ENCODE peak calls at places on chromosomes 5 and 9, in ten cellular contexts. G, L, M, J, A, P, Q, V, T and U are unnamed samples.

GRCh38 chr5:89120719-89121118 is 237.7 kb upstream of the MEF2C start:
- DNase-seq in G (no peak), V (no peak), J (no peak), T (no peak), M (no peak), Q (no peak), L (no peak), P (peak; percentile 69), A (no peak), U (no peak)

GRCh38 chr5:124342027-124342471 is 404.4 kb downstream of the ZNF608 start:
- DNase-seq in A (no peak), T (no peak), L (no peak), J (no peak), Q (peak; percentile 66), M (no peak), P (peak; percentile 35), V (no peak), G (peak; percentile 9), U (peak; percentile 23)

GRCh38 chr5:173789031-173789920 is 98.9 kb upstream of the CPEB4 start:
- DNase-seq in V (no peak), M (peak; percentile 24), L (no peak), J (no peak), P (no peak), G (no peak), Q (no peak), T (no peak), A (no peak), U (no peak)

GRCh38 chr9:92035687-92036410 is 79.4 kb downstream of the SPTLC1 start:
- DNase-seq in T (no peak), V (no peak), M (no peak), Q (peak; percentile 84), G (no peak), A (no peak), L (no peak), J (no peak), P (no peak), U (peak; percentile 21)

GRCh38 chr5:170923910-170924620 is 62.2 kb downstream of the RANBP17 start:
- DNase-seq in J (no peak), M (no peak), V (no peak), L (no peak), T (no peak), Q (no peak), P (no peak), G (no peak), A (no peak), U (no peak)

GRCh38 chr5:851553-851952 is 767 bp upstream of the ZDHHC11 start:
- DNase-seq in L (no peak), V (no peak), T (no peak), A (no peak), Q (no peak), G (no peak), J (no peak), P (no peak), M (no peak), U (no peak)

GRCh38 chr9:122011818-122012498 is 81.2 kb downstream of the TTLL11 start:
- DNase-seq in T (no peak), G (no peak), J (no peak), L (no peak), P (no peak), A (no peak), M (no peak), V (no peak), Q (no peak), U (no peak)

GRCh38 chr5:54722846-54723433 is 205.4 kb downstream of the SNX18 start:
- DNase-seq in G (no peak), J (no peak), Q (no peak), M (no peak), T (no peak), P (no peak), A (no peak), L (no peak), V (no peak), U (peak; percentile 29)

GRCh38 chr9:99000480-99001395 is 57.0 kb downstream of the COL15A1 start:
- DNase-seq in M (no peak), P (peak; percentile 79), T (peak; percentile 41), V (peak; percentile 67), L (no peak), Q (peak; percentile 19), J (peak; percentile 16), A (peak; percentile 66), G (peak; percentile 76), U (no peak)

GRCh38 chr5:125215593-125215992 is 469.2 kb upstream of the ZNF608 start:
- DNase-seq in A (no peak), V (no peak), G (no peak), L (no peak), J (no peak), P (no peak), T (no peak), M (no peak), Q (no peak), U (no peak)

GRCh38 chr5:42851441-42851840 is 39.7 kb upstream of the SELENOP start:
- DNase-seq in G (no peak), J (no peak), M (no peak), T (no peak), L (no peak), Q (no peak), V (no peak), P (no peak), A (no peak), U (no peak)

GRCh38 chr5:169576181-169576598 is 7.4 kb upstream of the SPDL1 start:
- DNase-seq in V (no peak), Q (peak; percentile 67), M (peak; percentile 24), L (no peak), P (no peak), G (no peak), A (no peak), J (no peak), T (no peak), U (peak; percentile 84)

GRCh38 chr5:89396262-89396975 is 513.4 kb upstream of the MEF2C start:
- DNase-seq in G (peak; percentile 75), Q (no peak), L (no peak), A (no peak), T (no peak), P (peak; percentile 61), M (no peak), J (no peak), V (no peak), U (no peak)

GRCh38 chr9:121748080-121748479 is 96.6 kb downstream of the DAB2IP start:
- DNase-seq in J (no peak), A (no peak), M (no peak), T (no peak), G (no peak), Q (no peak), P (no peak), L (no peak), V (no peak), U (no peak)

GRCh38 chr9:131758972-131759647 is 19.2 kb upstream of the RAPGEF1 start:
- DNase-seq in L (no peak), V (no peak), A (no peak), P (no peak), J (peak; percentile 48), M (no peak), G (no peak), T (no peak), Q (no peak), U (no peak)

GRCh38 chr9:128588581-128589233 is 36.3 kb downstream of the SPTAN1 start:
- DNase-seq in V (no peak), A (no peak), L (no peak), J (no peak), G (no peak), M (no peak), P (peak; percentile 51), T (no peak), Q (no peak), U (no peak)

GRCh38 chr5:7361593-7361992 is 34.3 kb upstream of the ADCY2 start:
- DNase-seq in T (no peak), G (no peak), M (no peak), J (no peak), L (no peak), Q (no peak), P (no peak), V (no peak), A (no peak), U (no peak)